ENCODE peak calls at places on chromosomes 12 and 14, in seven cellular contexts. G is HAP-1; H is activated T-cell treated with anti-CD3 and anti-CD28 coated beads, Interleukin-2, amount 50 U/mL, for 72 hours; Y is NK-92 treated with Interleukin-12 subunit alpha and Interleukin-12 subunit beta, amount 100 ng/mL, for 24 hours; U is stimulated activated CD8-positive, alpha-beta memory T cell treated with anti-CD3 and anti-CD28 coated beads, Interleukin-2, amount 100 ng/mL, for 48 hours; I is GM12891; F is epithelial cell of esophagus. B is an unnamed sample.

GRCh38 chr12:17348311-17348710 is 741.7 kb downstream of the RERGL start:
- DNase-seq in U (no peak), Y (no peak), G (no peak), I (no peak), H (no peak), F (no peak), B (no peak)

GRCh38 chr12:59708484-59708883 is 112.7 kb downstream of the SLC16A7 start:
- DNase-seq in I (no peak), U (no peak), Y (no peak), G (no peak), H (no peak), F (peak), B (no peak)

GRCh38 chr12:46154221-46154975 is 114.4 kb downstream of the SLC38A1 start:
- DNase-seq in F (peak), I (no peak), Y (no peak), U (no peak), G (no peak), H (no peak), B (no peak)

GRCh38 chr14:52286659-52287649 is 19.5 kb downstream of the PTGDR start:
- DNase-seq in G (no peak), Y (no peak), I (no peak), F (no peak), H (no peak), U (no peak), B (no peak)

GRCh38 chr14:31787377-31787776 is 226.2 kb downstream of the NUBPL start:
- DNase-seq in I (no peak), U (no peak), F (peak), Y (no peak), G (no peak), H (no peak), B (no peak)

GRCh38 chr12:95057431-95057830 is 16.0 kb downstream of the NR2C1 start:
- DNase-seq in I (no peak), U (no peak), H (no peak), G (no peak), F (no peak), Y (no peak), B (no peak)

GRCh38 chr12:75870878-75871277 is 160.7 kb downstream of the PHLDA1 start:
- DNase-seq in U (no peak), F (no peak), H (no peak), G (no peak), Y (no peak), I (no peak), B (no peak)

GRCh38 chr12:19220205-19220604 is 90.7 kb downstream of the PLEKHA5 start:
- DNase-seq in Y (no peak), H (peak), U (no peak), I (no peak), F (peak), G (no peak), B (no peak)

GRCh38 chr14:99633913-99634312 is 11.0 kb upstream of the HHIPL1 start:
- DNase-seq in I (no peak), U (no peak), Y (no peak), G (no peak), F (no peak), H (no peak), B (no peak)

GRCh38 chr14:59482471-59483331 is 1.5 kb downstream of the L3HYPDH start:
- DNase-seq in G (peak), F (peak), Y (no peak), U (no peak), I (no peak), H (no peak), B (no peak)

GRCh38 chr14:94548999-94549985 is 11.9 kb upstream of the SERPINA4 start:
- DNase-seq in F (peak), G (peak), H (peak), U (peak), Y (peak), I (peak), B (peak)

GRCh38 chr12:18257251-18257650 is 4.1 kb upstream of the PIK3C2G start:
- DNase-seq in G (no peak), I (no peak), Y (no peak), F (no peak), H (no peak), U (no peak), B (no peak)